ENCODE peak calls at places on chromosome 9, in five cellular contexts. H is neuronal stem cell, S is IMR-90, D is fibroblast of lung, P is endothelial cell of umbilical vein. Z is an unnamed sample.

GRCh38 chr9:120713257-120714087 is 798 bp downstream of the MEGF9 start:
- DNase-seq in P (no peak), D (no peak), H (no peak), S (no peak), Z (no peak)

GRCh38 chr9:36827593-36827992 is 206.5 kb downstream of the PAX5 start:
- DNase-seq in S (no peak), D (no peak), P (no peak), H (no peak), Z (no peak)

GRCh38 chr9:76730795-76731194 is 33.4 kb upstream of the PCA3 start:
- DNase-seq in D (peak), S (no peak), P (no peak), H (no peak), Z (no peak)

GRCh38 chr9:137672907-137673791 is 54.3 kb downstream of the EHMT1 start:
- DNase-seq in P (peak), D (peak), H (no peak), S (peak), Z (peak)

GRCh38 chr9:93052791-93053540 is 5.5 kb upstream of the SUSD3 start:
- DNase-seq in P (no peak), H (no peak), S (no peak), D (no peak), Z (no peak)

GRCh38 chr9:19154135-19154612 is 26.9 kb upstream of the PLIN2 start:
- DNase-seq in D (peak), H (no peak), S (peak), P (no peak), Z (no peak)

GRCh38 chr9:3177921-3178320 is 334.0 kb upstream of the PUM3 start:
- DNase-seq in S (no peak), P (no peak), H (no peak), D (peak), Z (no peak)

GRCh38 chr9:77084094-77084493 is 64.6 kb downstream of the FOXB2 start:
- DNase-seq in P (no peak), H (no peak), S (no peak), D (no peak), Z (no peak)

GRCh38 chr9:117777823-117778222 is 73.6 kb downstream of the TLR4 start:
- DNase-seq in H (no peak), D (no peak), S (no peak), P (no peak), Z (no peak)

GRCh38 chr9:94806307-94806893 is 79.9 kb downstream of the AOPEP start:
- DNase-seq in P (peak), S (no peak), H (no peak), D (peak), Z (no peak)

GRCh38 chr9:133132174-133132573 is 11.1 kb upstream of the RALGDS start:
- DNase-seq in D (no peak), P (no peak), S (no peak), H (no peak), Z (no peak)
- H3K4me2 ChIP-seq in D (no peak), P (no peak), S (no peak), H (no peak), Z (no peak)

DNA sequence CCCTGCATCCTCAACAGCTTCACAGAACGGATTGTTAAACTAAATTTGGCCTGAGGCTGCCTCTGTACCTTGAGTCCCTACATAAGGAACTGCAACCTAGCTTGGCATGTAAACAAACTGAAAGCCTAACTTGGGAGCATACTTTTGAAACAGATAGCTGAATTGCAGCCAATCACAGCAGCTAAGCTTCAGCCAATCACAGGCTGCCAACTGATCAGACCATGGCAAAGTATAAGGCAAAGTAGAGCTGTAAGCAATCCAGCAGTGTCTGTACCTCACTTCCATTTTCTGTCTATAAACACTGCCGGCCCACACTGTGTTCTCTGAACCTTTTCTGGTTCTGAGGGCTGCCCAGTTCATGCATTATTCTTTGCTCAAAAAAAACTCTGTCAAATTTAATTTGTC is 8.9 kb upstream of the ZNF483 start:
- DNase-seq in D (peak), P (no peak), S (peak), H (no peak), Z (no peak)
- H2AFZ ChIP-seq in D (no peak), P (peak), S (peak), H (peak), Z (peak)

DNA sequence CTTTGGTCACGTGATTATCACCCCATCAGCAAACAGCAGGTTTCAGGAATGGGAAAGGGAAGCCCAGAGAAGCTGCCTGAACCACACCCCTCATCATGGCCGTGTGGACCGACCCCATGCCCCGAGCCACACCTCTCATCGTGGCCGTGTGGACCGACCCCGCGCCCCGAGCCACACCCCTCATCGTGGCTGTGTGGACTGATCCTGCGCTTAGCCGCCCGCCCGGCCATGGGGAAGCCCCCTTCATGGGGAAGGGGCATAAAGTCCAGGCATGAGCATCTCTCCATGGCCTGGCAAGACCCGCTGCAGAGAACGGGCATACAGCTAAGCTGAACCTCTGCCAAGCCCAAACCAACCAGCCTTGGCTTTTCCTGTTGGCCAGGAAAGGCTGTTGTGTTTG is 6.4 kb downstream of the SNAPC4 start:
- DNase-seq in S (no peak), P (no peak), D (no peak), H (no peak), Z (no peak)
- H3K9ac ChIP-seq in S (no peak), P (no peak), D (no peak), H (no peak), Z (no peak)

GRCh38 chr9:124297553-124297905 is 39.8 kb downstream of the NEK6 start:
- DNase-seq in H (no peak), S (peak), P (peak), D (peak), Z (peak)
- H3K4me2 ChIP-seq in H (no peak), S (peak), P (no peak), D (peak), Z (peak)

GRCh38 chr9:33721674-33722358 is 73.5 kb upstream of the PRSS3 start:
- DNase-seq in P (peak), D (peak), S (peak), H (peak), Z (no peak)
- H2AFZ ChIP-seq in P (peak), D (peak), S (peak), H (peak), Z (peak)

GRCh38 chr9:74496819-74497749 is at the start of gene RORB:
- DNase-seq in D (peak), S (peak), P (peak), H (peak), Z (no peak)

GRCh38 chr9:74499770-74500583 is 2.8 kb downstream of the RORB start:
- DNase-seq in H (peak), D (peak), P (no peak), S (no peak), Z (no peak)

GRCh38 chr9:74499111-74499601 is 2.0 kb downstream of the RORB start:
- DNase-seq in H (peak), D (peak), S (no peak), P (no peak), Z (no peak)

GRCh38 chr9:74497750-74498615 is 848 bp downstream of the RORB start:
- DNase-seq in D (peak), P (peak), S (no peak), H (peak), Z (no peak)

DNA sequence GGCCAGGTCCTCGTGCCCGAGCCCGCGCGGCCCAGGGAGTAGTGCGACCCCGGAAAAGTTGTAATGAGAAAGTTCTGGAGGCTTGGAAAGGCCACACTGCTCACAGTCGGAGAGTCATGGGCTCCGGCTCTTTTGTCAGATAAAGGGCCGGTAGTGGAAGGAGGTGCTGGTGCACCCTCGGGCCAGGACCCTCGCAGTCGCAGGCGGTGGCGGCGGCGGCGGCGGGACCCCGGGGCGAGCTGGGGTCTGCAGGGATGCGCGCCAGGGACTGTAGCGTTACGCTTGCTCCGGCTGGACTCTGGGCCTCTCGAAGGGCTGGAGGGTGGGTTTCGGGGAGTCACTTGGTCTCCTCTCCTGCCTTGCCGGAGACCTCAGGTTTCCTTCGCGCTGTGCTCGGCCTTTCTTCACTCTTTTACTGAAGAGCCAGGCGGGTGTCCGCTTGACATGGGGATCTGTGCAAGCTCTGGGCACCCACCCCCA is 1.5 kb downstream of the RORB start:
- DNase-seq in P (no peak), H (peak), D (peak), S (no peak), Z (no peak)
- H3K9ac ChIP-seq in P (no peak), H (peak), D (no peak), S (no peak), Z (no peak)

DNA sequence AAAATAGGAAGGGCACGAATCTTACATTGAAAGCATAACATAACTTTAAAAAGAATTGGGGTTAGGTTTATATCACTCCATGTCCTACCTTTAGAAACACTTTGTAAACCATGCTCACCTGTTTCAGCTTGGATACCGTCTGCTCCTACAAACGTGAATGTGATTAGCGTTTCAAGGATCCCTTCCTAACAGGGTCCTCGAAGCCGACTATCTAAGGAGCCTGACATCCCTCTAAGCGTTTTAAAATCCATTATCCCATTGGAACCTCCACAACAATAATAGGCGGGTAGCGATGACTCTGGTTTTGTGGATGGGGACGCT is 1.0 kb downstream of the SVEP1 start:
- DNase-seq in P (no peak), S (no peak), H (no peak), D (no peak), Z (no peak)
- H3K4me2 ChIP-seq in P (peak), S (peak), H (peak), D (peak), Z (peak)

Z was measured in keratinocyte.